ENCODE peak calls at places on chromosomes 16 and 17, in four cellular contexts. W is left ventricle myocardium inferior, P is HepG2, A is right lobe of liver. K is an unnamed sample. For H3K27me3, the result is how much of the 10 kb centered on the place peaks cover.

GRCh38 chr16:12425134-12425941 is 378.3 kb downstream of the CPPED1 start:
- DNase-seq in A (no peak), P (peak), W (no peak), K (no peak)

GRCh38 chr16:53053967-53054669 is 673 bp upstream of the CHD9 start:
- DNase-seq in A (peak), W (peak), P (peak), K (peak)

GRCh38 chr16:11328172-11329079 is 16.8 kb upstream of the RMI2 start:
- DNase-seq in P (no peak), A (no peak), W (peak), K (peak)

GRCh38 chr16:63695347-63695746 is 1426.5 kb downstream of the CDH11 start:
- DNase-seq in W (no peak), P (no peak), A (no peak), K (no peak)

GRCh38 chr16:22648941-22649340 is 138.2 kb downstream of the NPIPB5 start:
- DNase-seq in P (no peak), A (peak), W (no peak), K (no peak)

GRCh38 chr17:57342141-57342540 is 85.8 kb downstream of the MSI2 start:
- DNase-seq in A (peak), P (no peak), W (no peak), K (no peak)

GRCh38 chr17:82595893-82596292 is 52.4 kb downstream of the WDR45B start:
- DNase-seq in W (no peak), A (no peak), P (no peak), K (peak)

GRCh38 chr16:10941127-10941933 is 938 bp downstream of the DEXI start:
- DNase-seq in P (no peak), A (no peak), W (no peak), K (no peak)

GRCh38 chr16:22320572-22321339 is 23.5 kb downstream of the POLR3E start:
- DNase-seq in P (no peak), W (no peak), A (peak), K (no peak)

GRCh38 chr16:82638095-82638798 is 11.5 kb downstream of the CDH13 start:
- DNase-seq in P (no peak), A (no peak), W (no peak), K (no peak)

GRCh38 chr16:55943257-55943656 is 68.1 kb upstream of the CES5A start:
- DNase-seq in P (no peak), W (no peak), A (no peak), K (no peak)

GRCh38 chr17:76968707-76969597 is 100.7 kb downstream of the MGAT5B start:
- DNase-seq in A (no peak), W (no peak), P (no peak), K (peak)

GRCh38 chr16:80016689-80017088 is 416.2 kb upstream of the MAF start:
- DNase-seq in A (no peak), W (no peak), P (no peak), K (no peak)

GRCh38 chr17:5780476-5780875 is 196.2 kb upstream of the NLRP1 start:
- DNase-seq in W (no peak), A (no peak), P (no peak), K (no peak)

GRCh38 chr17:80029235-80029974 is 6.3 kb downstream of the TBC1D16 start:
- DNase-seq in W (peak), P (no peak), A (peak), K (peak)

GRCh38 chr17:45240905-45241314 is 19.2 kb downstream of the FMNL1 start:
- DNase-seq in A (no peak), W (no peak), P (no peak), K (no peak)

GRCh38 chr17:80724723-80725388 is 180.2 kb downstream of the RPTOR start:
- DNase-seq in P (no peak), A (no peak), W (no peak), K (no peak)

GRCh38 chr16:68355447-68356248 is 44.8 kb downstream of the PRMT7 start:
- DNase-seq in A (no peak), P (no peak), W (no peak), K (peak)

GRCh38 chr17:15967706-15968399 is 22.9 kb downstream of the ADORA2B start:
- DNase-seq in A (peak), P (peak), W (no peak), K (no peak)

GRCh38 chr17:82065638-82066303 is at the start of gene DUS1L:
- DNase-seq in A (no peak), P (no peak), W (peak), K (peak)

GRCh38 chr17:44501866-44502265 is 1.3 kb downstream of the GPATCH8 start:
- DNase-seq in P (no peak), A (no peak), W (no peak), K (no peak)

GRCh38 chr17:44095647-44096496 is 25.3 kb downstream of the G6PC3 start:
- DNase-seq in A (no peak), P (peak), W (peak), K (peak)

GRCh38 chr17:55296699-55297098 is 31.9 kb downstream of the HLF start:
- DNase-seq in A (no peak), W (no peak), P (no peak), K (no peak)

GRCh38 chr17:55292094-55292493 is 27.3 kb downstream of the HLF start:
- DNase-seq in P (no peak), W (no peak), A (no peak), K (no peak)

GRCh38 chr17:55295411-55296170 is 30.8 kb downstream of the HLF start:
- DNase-seq in W (no peak), A (peak), P (peak), K (no peak)

GRCh38 chr17:55296171-55296695 is 31.5 kb downstream of the HLF start:
- DNase-seq in P (no peak), A (no peak), W (no peak), K (no peak)

GRCh38 chr17:55294042-55294751 is 29.4 kb downstream of the HLF start:
- DNase-seq in A (no peak), W (no peak), P (no peak), K (no peak)
- H3K4me3 ChIP-seq in A (no peak), W (no peak), P (no peak), K (no peak)

GRCh38 chr16:47426806-47427205 is 34.1 kb downstream of the ITFG1 start:
- DNase-seq in A (no peak), W (no peak), P (no peak), K (no peak)

GRCh38 chr16:47424846-47425245 is 36.0 kb downstream of the ITFG1 start:
- DNase-seq in P (peak), A (no peak), W (no peak), K (no peak)
- H3K27ac ChIP-seq in P (no peak), A (no peak), W (no peak), K (no peak)

DNA sequence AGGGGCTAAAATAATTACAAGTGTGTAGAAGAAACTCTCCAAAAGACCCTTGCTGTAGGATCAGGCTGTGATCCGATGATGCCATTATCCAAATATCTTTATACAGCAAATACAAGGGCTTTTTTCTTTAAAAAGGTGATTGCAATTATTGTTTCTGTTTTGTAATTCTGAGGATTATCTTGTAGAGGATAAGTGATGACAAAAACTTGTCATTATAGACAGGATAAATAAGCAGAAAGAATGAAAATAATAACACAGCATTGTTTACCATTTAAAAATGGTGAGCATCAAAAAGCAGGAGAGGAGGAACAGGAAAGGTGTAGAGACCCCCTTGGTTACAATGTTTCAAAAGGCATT is 42.5 kb downstream of the SNX11 start:
- DNase-seq in A (no peak), P (no peak), W (no peak), K (no peak)
- H3K27me3 ChIP-seq in A (under half), P (under half), W (half or more), K (under half)

GRCh38 chr17:27545562-27546229 is 85.3 kb upstream of the LGALS9 start:
- DNase-seq in W (no peak), A (no peak), P (no peak), K (no peak)

GRCh38 chr17:27543464-27543856 is 87.2 kb downstream of the KSR1 start:
- DNase-seq in P (no peak), A (no peak), W (no peak), K (no peak)

GRCh38 chr17:27543958-27544349 is 87.0 kb upstream of the LGALS9 start:
- DNase-seq in P (no peak), A (no peak), W (no peak), K (no peak)

GRCh38 chr17:27542841-27543463 is 86.7 kb downstream of the KSR1 start:
- DNase-seq in A (no peak), W (no peak), P (peak), K (no peak)

DNA sequence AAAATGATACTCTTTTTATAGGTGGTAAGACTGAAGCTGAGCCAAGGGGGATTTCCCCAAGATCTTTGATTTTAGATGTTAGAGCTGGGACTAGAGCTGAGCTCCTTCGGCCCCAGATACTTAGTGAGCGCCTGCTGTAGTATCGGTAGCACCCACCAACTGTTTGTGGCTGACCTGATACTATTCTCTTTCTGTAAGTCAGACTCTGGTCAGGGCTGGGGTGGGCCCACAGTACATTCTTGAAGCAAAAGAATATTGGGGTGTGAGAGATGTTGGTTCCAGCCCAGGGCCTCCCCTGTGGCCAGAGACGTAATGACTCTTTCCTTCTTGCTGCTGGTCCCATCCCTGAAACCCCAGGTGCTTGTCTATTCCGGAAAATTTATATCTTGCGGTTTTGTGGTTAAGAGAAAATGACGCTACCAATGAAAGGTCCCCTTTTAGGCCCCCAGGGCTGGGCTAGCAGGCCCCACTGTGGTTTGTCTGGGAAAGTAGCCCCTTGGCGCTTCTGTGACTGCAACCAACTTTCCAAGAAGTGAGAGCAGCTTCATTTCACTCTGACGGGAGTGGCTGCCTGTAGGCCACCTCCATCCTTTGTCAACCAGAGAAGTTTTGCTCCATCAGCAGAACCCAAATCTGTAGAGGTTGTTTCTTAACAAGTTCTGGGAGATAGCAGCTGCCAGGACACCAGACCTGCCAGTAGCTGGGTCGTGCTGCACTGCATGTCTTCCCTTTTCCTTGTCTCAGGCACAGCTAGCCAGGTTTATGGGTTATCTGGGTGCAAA is 86.4 kb upstream of the LGALS9 start:
- DNase-seq in A (no peak), P (no peak), W (no peak), K (no peak)
- H3K4me3 ChIP-seq in A (no peak), P (no peak), W (no peak), K (no peak)

DNA sequence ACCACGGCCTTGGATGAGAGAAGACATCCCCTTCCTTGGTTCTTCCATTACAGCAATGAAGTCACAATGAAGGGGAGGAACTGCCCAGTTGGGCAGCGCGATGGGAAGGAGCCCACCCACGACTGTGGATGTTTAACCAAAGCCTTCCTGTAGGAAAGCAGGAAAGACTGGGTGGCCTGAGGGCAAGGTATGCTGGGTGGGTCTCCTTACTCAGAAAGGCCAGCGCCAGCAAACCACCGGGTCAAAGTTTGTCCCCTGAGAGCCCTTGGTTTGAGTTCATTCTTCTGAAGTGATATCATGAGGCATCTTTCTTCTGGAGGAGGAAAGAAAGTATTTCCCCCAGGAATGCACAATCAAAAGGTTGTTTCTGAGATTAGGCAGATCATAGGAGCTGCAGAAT is 105.2 kb downstream of the C16orf95 start:
- DNase-seq in W (no peak), A (no peak), P (no peak), K (no peak)
- H3K27ac ChIP-seq in W (no peak), A (no peak), P (no peak), K (no peak)

DNA sequence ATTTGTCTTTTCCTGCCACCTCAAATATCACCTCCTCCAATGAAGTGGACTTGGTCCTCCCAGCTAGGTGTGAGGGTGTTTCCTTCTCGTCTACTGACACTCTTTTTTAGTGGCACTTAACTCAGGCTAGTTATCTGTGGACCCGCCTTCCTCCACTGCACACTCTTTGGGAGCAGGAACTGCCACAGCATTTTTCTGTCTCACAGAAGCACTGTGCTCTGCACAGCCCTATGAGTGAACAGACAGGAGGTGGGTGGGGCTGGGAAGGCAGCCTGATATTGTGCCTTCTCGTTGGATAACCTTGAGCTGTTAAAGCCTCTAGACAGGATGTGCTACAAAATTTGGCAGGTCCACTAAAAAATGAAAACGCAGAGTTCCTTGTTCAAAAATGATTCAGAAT is 31.9 kb upstream of the HOXB13 start:
- DNase-seq in W (no peak), P (no peak), A (no peak), K (no peak)
- H3K27me3 ChIP-seq in W (half or more), P (under half), A (under half), K (half or more)

GRCh38 chr16:81259916-81260315 is 21.4 kb downstream of the BCO1 start:
- DNase-seq in W (no peak), A (no peak), P (no peak), K (no peak)
- H3K4me3 ChIP-seq in W (no peak), A (no peak), P (no peak), K (no peak)

GRCh38 chr17:64709481-64709880 is 47.4 kb upstream of the SMURF2 start:
- DNase-seq in A (no peak), W (no peak), P (no peak), K (no peak)
- H3K27ac ChIP-seq in A (no peak), W (peak), P (no peak), K (peak)